ENCODE peak calls at places on chromosomes 16 and 17, in seven cellular contexts. R is left ventricle myocardium inferior; I is effector memory CD4-positive, alpha-beta T cell; E is body of pancreas; K is neural progenitor cell; D is neuronal stem cell; Z is sigmoid colon. W is an unnamed sample.

GRCh38 chr17:18959071-18959844 is 7.3 kb downstream of the SLC5A10 start:
- DNase-seq in D (no peak), K (peak; percentile 39), I (no peak), R (no peak), E (no peak), Z (no peak), W (no peak)

GRCh38 chr16:82801361-82801760 is 174.6 kb downstream of the CDH13 start:
- DNase-seq in D (no peak), K (no peak), E (no peak), R (no peak), Z (no peak), I (no peak), W (no peak)

GRCh38 chr17:82367724-82368524 is 3.6 kb upstream of the UTS2R start:
- DNase-seq in K (no peak), R (no peak), D (no peak), I (no peak), E (no peak), Z (no peak), W (no peak)

GRCh38 chr16:67114793-67115192 is 5.1 kb downstream of the PHAF1 start:
- DNase-seq in Z (no peak), R (no peak), D (no peak), K (no peak), I (no peak), E (no peak), W (no peak)

GRCh38 chr16:54447606-54448440 is 161.2 kb upstream of the IRX3 start:
- DNase-seq in I (no peak), K (no peak), Z (no peak), D (no peak), E (no peak), R (no peak), W (peak; percentile 61)

GRCh38 chr16:89667633-89668032 is 10.0 kb downstream of the SPATA33 start:
- DNase-seq in Z (no peak), R (no peak), D (no peak), I (no peak), E (no peak), K (no peak), W (no peak)

GRCh38 chr16:50696575-50697420 is 3.4 kb downstream of the NOD2 start:
- DNase-seq in D (no peak), Z (peak; percentile 91), K (no peak), E (peak; percentile 51), I (peak; percentile 65), R (peak; percentile 81), W (peak; percentile 91)

GRCh38 chr17:40598928-40599627 is 33.8 kb upstream of the CCR7 start:
- DNase-seq in R (no peak), I (peak; percentile 54), Z (no peak), E (no peak), K (no peak), D (no peak), W (peak; percentile 59)

GRCh38 chr17:20922128-20922670 is 120.6 kb downstream of the USP22 start:
- DNase-seq in D (no peak), E (no peak), I (no peak), R (peak; percentile 38), K (no peak), Z (no peak), W (no peak)

GRCh38 chr17:332558-333322 is 19.9 kb downstream of the RPH3AL start:
- DNase-seq in R (no peak), I (no peak), E (peak; percentile 70), Z (peak; percentile 79), K (no peak), D (no peak), W (peak; percentile 77)

GRCh38 chr16:68022728-68023537 is at the start of the genes DDX28 and DUS2:
- DNase-seq in E (peak; percentile 93), I (peak; percentile 88), Z (peak; percentile 95), D (peak; percentile 92), R (peak; percentile 94), K (peak; percentile 96), W (peak; percentile 93)

GRCh38 chr16:30561212-30561816 is 3.1 kb upstream of the ZNF764 start:
- DNase-seq in Z (no peak), I (no peak), K (peak; percentile 16), E (peak; percentile 36), D (no peak), R (no peak), W (no peak)

GRCh38 chr17:18332909-18333489 is 17.9 kb downstream of the SMCR8 start:
- DNase-seq in I (no peak), K (no peak), D (no peak), R (no peak), E (no peak), Z (no peak), W (no peak)

GRCh38 chr16:71353736-71354135 is 4.8 kb upstream of the CALB2 start:
- DNase-seq in D (no peak), K (peak; percentile 44), I (no peak), E (no peak), Z (no peak), R (no peak), W (no peak)

GRCh38 chr17:79927688-79928501 is 88.7 kb upstream of the CBX4 start:
- DNase-seq in Z (no peak), E (no peak), I (no peak), K (no peak), D (no peak), R (no peak), W (no peak)

DNA sequence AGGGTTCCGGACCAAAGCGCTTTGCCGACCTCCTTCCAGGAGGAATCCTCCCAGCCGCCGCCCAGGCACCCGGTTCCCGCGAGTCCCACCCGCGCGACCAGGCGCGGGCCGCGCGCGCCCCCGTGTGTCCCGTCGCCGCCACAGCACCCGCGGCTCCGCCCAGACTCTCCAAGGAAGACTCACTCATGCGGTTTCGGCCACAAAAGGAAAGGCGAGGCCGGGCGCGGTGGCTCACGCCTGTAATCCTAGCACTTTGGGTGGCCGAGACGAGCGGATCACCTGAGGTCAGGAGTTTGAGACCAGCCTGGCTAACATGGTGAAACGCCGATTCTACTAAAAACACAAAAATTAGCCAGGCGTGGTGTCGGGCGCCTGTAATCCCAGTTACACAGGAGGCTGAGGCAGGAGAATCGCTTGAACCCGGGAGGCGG is 3.5 kb upstream of the PKMYT1 start:
- DNase-seq in R (peak; percentile 81), I (peak; percentile 29), E (peak; percentile 84), Z (peak; percentile 90), D (peak; percentile 79), K (peak; percentile 91), W (peak; percentile 88)
- H3K27ac ChIP-seq in R (no peak overlapping the region), I (no peak overlapping the region), E (no peak overlapping the region), Z (peak overlapping the region; percentile 42), D (no peak overlapping the region), K (no peak overlapping the region), W (no peak overlapping the region)

DNA sequence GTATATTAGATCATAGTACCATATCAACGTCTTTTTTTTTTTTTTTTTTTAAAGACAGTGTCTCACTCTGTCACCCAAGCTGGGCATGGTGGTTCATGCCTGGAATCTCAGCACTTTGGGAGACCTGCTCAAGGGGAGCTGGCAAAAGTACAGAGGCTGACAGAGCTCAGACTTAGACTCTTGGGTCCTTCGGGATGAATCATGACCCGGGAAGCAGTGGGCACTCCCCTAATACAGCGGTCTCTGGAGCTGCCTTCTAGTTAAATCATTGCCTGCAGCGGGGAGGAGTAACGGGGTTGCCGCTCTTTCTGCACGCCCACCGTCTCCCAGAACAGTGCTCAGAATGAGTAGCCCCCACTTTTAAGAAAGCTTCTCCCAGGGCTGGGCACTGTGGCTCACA is 174.4 kb downstream of the CPPED1 start:
- DNase-seq in E (no peak), K (no peak), R (no peak), I (no peak), D (no peak), Z (no peak), W (no peak)
- H3K27ac ChIP-seq in E (no peak overlapping the region), K (no peak overlapping the region), R (no peak overlapping the region), I (no peak overlapping the region), D (no peak overlapping the region), Z (no peak overlapping the region), W (no peak overlapping the region)

GRCh38 chr17:63276376-63276775 is 169.7 kb downstream of the CYB561 start:
- DNase-seq in D (no peak), R (no peak), I (no peak), K (no peak), E (no peak), Z (no peak), W (no peak)

GRCh38 chr17:63275968-63276349 is 170.1 kb downstream of the CYB561 start:
- DNase-seq in Z (no peak), D (no peak), E (no peak), I (no peak), R (no peak), K (no peak), W (no peak)

GRCh38 chr17:63276821-63277220 is 169.3 kb downstream of the CYB561 start:
- DNase-seq in E (no peak), R (no peak), D (no peak), K (no peak), I (no peak), Z (no peak), W (no peak)

GRCh38 chr17:63278731-63279442 is 167.2 kb downstream of the CYB561 start:
- DNase-seq in Z (no peak), K (no peak), E (no peak), I (no peak), R (no peak), D (no peak), W (no peak)

GRCh38 chr17:63277629-63278028 is 168.5 kb downstream of the CYB561 start:
- DNase-seq in R (no peak), D (no peak), Z (no peak), I (no peak), E (no peak), K (no peak), W (no peak)
- H3K27ac ChIP-seq in R (no peak overlapping the region), D (no peak overlapping the region), Z (no peak overlapping the region), I (no peak overlapping the region), E (no peak overlapping the region), K (no peak overlapping the region), W (no peak overlapping the region)

GRCh38 chr17:76050226-76051070 is 21.9 kb downstream of the SRP68 start:
- DNase-seq in Z (no peak), I (no peak), R (no peak), D (no peak), E (no peak), K (no peak), W (no peak)
- H3K27ac ChIP-seq in Z (peak overlapping the region; percentile 63), I (no peak overlapping the region), R (no peak overlapping the region), D (no peak overlapping the region), E (peak overlapping the region; percentile 33), K (peak overlapping the region; percentile 66), W (no peak overlapping the region)

GRCh38 chr17:78923660-78924453 is 1.3 kb downstream of the TIMP2 start:
- DNase-seq in E (peak; percentile 97), R (peak; percentile 61), Z (peak; percentile 82), D (no peak), K (peak; percentile 40), I (peak; percentile 33), W (no peak)
- H3K27ac ChIP-seq in E (peak overlapping the region; percentile 87), R (peak overlapping the region; percentile 96), Z (peak overlapping the region; percentile 100), D (no peak overlapping the region), K (no peak overlapping the region), I (no peak overlapping the region), W (peak overlapping the region; percentile 99)

GRCh38 chr17:10635290-10635689 is 21.8 kb downstream of the MYH3 start:
- DNase-seq in Z (no peak), E (no peak), R (no peak), I (no peak), K (no peak), D (no peak), W (no peak)
- H3K27ac ChIP-seq in Z (no peak overlapping the region), E (no peak overlapping the region), R (no peak overlapping the region), I (no peak overlapping the region), K (no peak overlapping the region), D (no peak overlapping the region), W (no peak overlapping the region)